ENCODE peak calls at places on chromosome 14, in six cellular contexts. V, P, Q, Y, D and W are unnamed samples.

GRCh38 chr14:99595034-99595433 is 9.0 kb downstream of the CCDC85C start:
- DNase-seq in P (no peak), Y (no peak), Q (no peak), V (no peak), D (no peak), W (no peak)

GRCh38 chr14:102279688-102280348 is 25.1 kb downstream of the MOK start:
- DNase-seq in D (peak), P (no peak), Q (no peak), Y (no peak), V (peak), W (no peak)

GRCh38 chr14:23551266-23552028 is at the start of gene ZFHX2:
- DNase-seq in Y (peak), Q (no peak), P (peak), V (peak), D (no peak), W (peak)

GRCh38 chr14:23119362-23120327 is 590 bp upstream of the CEBPE start:
- DNase-seq in Q (no peak), D (no peak), Y (no peak), P (no peak), V (no peak), W (peak)

GRCh38 chr14:77260631-77261030 is 10.4 kb downstream of the NGB start:
- DNase-seq in Q (no peak), P (no peak), Y (no peak), D (no peak), V (no peak), W (no peak)

GRCh38 chr14:99522934-99523660 is 41.9 kb downstream of the CCNK start:
- DNase-seq in P (no peak), D (no peak), V (peak), Y (no peak), Q (no peak), W (no peak)

GRCh38 chr14:67718265-67718664 is 16.6 kb downstream of the RDH12 start:
- DNase-seq in Q (no peak), V (no peak), Y (no peak), P (no peak), D (no peak), W (no peak)

GRCh38 chr14:60632257-60632656 is 17.0 kb downstream of the SIX1 start:
- DNase-seq in P (no peak), D (no peak), Y (no peak), Q (no peak), V (no peak), W (no peak)

GRCh38 chr14:64580451-64580850 is 30.7 kb downstream of the PPP1R36 start:
- DNase-seq in Y (no peak), V (peak), P (no peak), Q (no peak), D (no peak), W (no peak)

GRCh38 chr14:61602733-61603077 is 92.6 kb upstream of the HIF1A start:
- DNase-seq in Q (no peak), P (peak), D (no peak), V (no peak), Y (no peak), W (no peak)

GRCh38 chr14:69316449-69317391 is 56.8 kb downstream of the GALNT16 start:
- DNase-seq in D (peak), V (peak), Y (peak), P (no peak), Q (peak), W (no peak)

GRCh38 chr14:104935026-104935650 is 10.5 kb downstream of the PLD4 start:
- DNase-seq in Q (no peak), P (no peak), Y (peak), D (no peak), V (no peak), W (no peak)

GRCh38 chr14:100873083-100873482 is 30.4 kb downstream of the RTL1 start:
- DNase-seq in V (no peak), Y (no peak), D (no peak), Q (no peak), P (no peak), W (no peak)

GRCh38 chr14:64755661-64756265 is 51.5 kb downstream of the PLEKHG3 start:
- DNase-seq in Q (no peak), V (peak), D (no peak), Y (peak), P (no peak), W (no peak)

GRCh38 chr14:30252800-30253425 is 306.0 kb upstream of the G2E3 start:
- DNase-seq in P (no peak), Q (no peak), V (peak), D (peak), Y (no peak), W (no peak)

GRCh38 chr14:45091696-45092095 is 7.8 kb downstream of the PRPF39 start:
- DNase-seq in P (no peak), Q (no peak), D (no peak), V (peak), Y (no peak), W (no peak)

GRCh38 chr14:54253195-54253947 is 143.4 kb upstream of the CDKN3 start:
- DNase-seq in D (peak), V (peak), Q (no peak), P (no peak), Y (no peak), W (no peak)

GRCh38 chr14:56002876-56003625 is 115.2 kb upstream of the PELI2 start:
- DNase-seq in Y (no peak), D (no peak), V (no peak), P (no peak), Q (no peak), W (peak)